ENCODE peak calls at places on chromosomes 4 and X, in nine cellular contexts. E is aorta; U is MM.1S; L is activated CD4-positive, CD25-positive, alpha-beta regulatory T cell; H is NCI-H460; C is stimulated activated CD4-positive, alpha-beta T cell treated with anti-CD3 and anti-CD28 coated beads, TNF-alpha, amount 100 ng/mL, for 48 hours; O is AG09309; B is lower lobe of right lung; Q is astrocyte of the hippocampus. Z is an unnamed sample.

GRCh38 chrX:43707812-43708548 is 51.9 kb downstream of the MAOA start:
- DNase-seq in L (no peak), O (no peak), U (no peak), B (peak; percentile 53), E (no peak), H (no peak), Q (peak; percentile 13), C (no peak), Z (no peak)

GRCh38 chr4:83552924-83553323 is 17.0 kb downstream of the GPAT3 start:
- DNase-seq in U (peak; percentile 70), H (peak; percentile 62), E (no peak), L (no peak), O (peak; percentile 42), C (no peak), B (no peak), Q (peak; percentile 62), Z (no peak)

GRCh38 chrX:107659768-107660167 is 31.5 kb downstream of the PRPS1 start:
- DNase-seq in L (no peak), H (peak; percentile 42), E (no peak), B (no peak), U (peak; percentile 48), Q (peak; percentile 68), C (no peak), O (no peak), Z (no peak)

GRCh38 chr4:5930456-5930855 is 37.6 kb upstream of the CRMP1 start:
- DNase-seq in O (no peak), L (no peak), C (no peak), H (no peak), Q (no peak), U (no peak), B (no peak), E (no peak), Z (no peak)

GRCh38 chrX:44055638-44056037 is 82.4 kb upstream of the NDP start:
- DNase-seq in C (no peak), Q (no peak), L (no peak), B (no peak), E (no peak), U (no peak), H (no peak), O (no peak), Z (no peak)

GRCh38 chr4:47032405-47033106 is 1.2 kb downstream of the GABRB1 start:
- DNase-seq in L (no peak), Q (peak; percentile 81), O (no peak), U (peak; percentile 72), E (no peak), C (no peak), B (peak; percentile 61), H (peak; percentile 30), Z (no peak)

GRCh38 chr4:9964884-9965283 is 56.4 kb downstream of the SLC2A9 start:
- DNase-seq in Q (no peak), B (no peak), L (no peak), U (no peak), E (no peak), C (no peak), H (no peak), O (no peak), Z (no peak)

GRCh38 chr4:181259081-181259480 is 984.1 kb upstream of the TENM3 start:
- DNase-seq in H (no peak), L (no peak), Q (no peak), U (no peak), E (no peak), B (no peak), O (no peak), C (no peak), Z (no peak)

GRCh38 chr4:153111426-153112070 is 92.7 kb upstream of the TRIM2 start:
- DNase-seq in B (no peak), O (no peak), U (no peak), E (no peak), H (no peak), Q (no peak), L (no peak), C (no peak), Z (no peak)

GRCh38 chrX:153725039-153725831 is 579 bp downstream of the ABCD1 start:
- DNase-seq in E (no peak), L (no peak), C (no peak), B (no peak), O (no peak), H (no peak), Q (peak; percentile 7), U (no peak), Z (no peak)

GRCh38 chr4:39044364-39044946 is 12.2 kb upstream of the TMEM156 start:
- DNase-seq in U (peak; percentile 94), H (peak; percentile 82), B (peak; percentile 93), L (peak; percentile 78), O (peak; percentile 32), E (peak; percentile 97), Q (peak; percentile 94), C (peak; percentile 98), Z (no peak)

GRCh38 chr4:1490906-1491629 is 84.8 kb upstream of the NKX1-1 start:
- DNase-seq in O (no peak), Q (no peak), C (no peak), H (no peak), E (no peak), U (no peak), L (no peak), B (peak; percentile 34), Z (no peak)

GRCh38 chrX:110407910-110408545 is 49.4 kb downstream of the RTL9 start:
- DNase-seq in E (no peak), O (no peak), B (no peak), L (peak; percentile 2), H (peak; percentile 76), U (peak; percentile 56), C (peak; percentile 55), Q (peak; percentile 70), Z (no peak)